ENCODE peak calls at places on chromosome 5, in five cellular contexts. Z, E, M, G and K are unnamed samples. For H3K27me3, the result is how much of the 10 kb centered on the place peaks cover.

GRCh38 chr5:113118298-113118697 is 141.7 kb downstream of the DCP2 start:
- DNase-seq in Z (no peak), E (no peak), G (no peak), M (no peak), K (no peak)

GRCh38 chr5:56522972-56523371 is 289.8 kb upstream of the ANKRD55 start:
- DNase-seq in E (no peak), G (peak), Z (no peak), M (no peak), K (no peak)

GRCh38 chr5:137752873-137753226 is 1.3 kb downstream of the HNRNPA0 start:
- DNase-seq in Z (peak), G (peak), M (no peak), E (no peak), K (no peak)

GRCh38 chr5:76082790-76083554 is at the start of gene SV2C:
- DNase-seq in M (no peak), Z (no peak), E (no peak), G (no peak), K (no peak)

GRCh38 chr5:76175051-76175666 is 92.0 kb downstream of the SV2C start:
- DNase-seq in M (peak), G (peak), E (peak), Z (peak), K (peak)

GRCh38 chr5:160096178-160096577 is 23.1 kb downstream of the PWWP2A start:
- DNase-seq in Z (no peak), E (no peak), G (no peak), M (no peak), K (no peak)

GRCh38 chr5:127440831-127441230 is 76.6 kb upstream of the PRRC1 start:
- DNase-seq in G (no peak), M (peak), E (no peak), Z (no peak), K (no peak)

GRCh38 chr5:51860532-51861018 is 477.3 kb downstream of the ISL1 start:
- DNase-seq in Z (no peak), M (no peak), G (no peak), E (no peak), K (no peak)

GRCh38 chr5:140128376-140128775 is 2.6 kb downstream of the IGIP start:
- DNase-seq in G (no peak), E (no peak), M (no peak), Z (no peak), K (no peak)

GRCh38 chr5:169893586-169893985 is 86.7 kb downstream of the INSYN2B start:
- DNase-seq in M (no peak), Z (no peak), E (no peak), G (no peak), K (no peak)

GRCh38 chr5:32865475-32865874 is 154.4 kb downstream of the NPR3 start:
- DNase-seq in G (no peak), M (no peak), E (no peak), Z (no peak), K (no peak)

GRCh38 chr5:113050606-113051391 is 74.2 kb downstream of the DCP2 start:
- DNase-seq in Z (no peak), M (peak), E (no peak), G (peak), K (no peak)

GRCh38 chr5:126707080-126707479 is 69.9 kb upstream of the LMNB1 start:
- DNase-seq in G (no peak), M (no peak), E (no peak), Z (no peak), K (no peak)

GRCh38 chr5:54243483-54244080 is 66.8 kb downstream of the ARL15 start:
- DNase-seq in M (peak), G (peak), E (no peak), Z (no peak), K (no peak)

GRCh38 chr5:124872615-124873014 is 126.2 kb upstream of the ZNF608 start:
- DNase-seq in E (no peak), G (no peak), M (no peak), Z (no peak), K (no peak)

GRCh38 chr5:140140435-140140834 is 14.7 kb downstream of the IGIP start:
- DNase-seq in M (no peak), G (no peak), E (no peak), Z (peak), K (no peak)

GRCh38 chr5:33558489-33558888 is 117.7 kb downstream of the TARS1 start:
- DNase-seq in M (no peak), Z (no peak), G (peak), E (no peak), K (no peak)

GRCh38 chr5:124961517-124961916 is 215.1 kb upstream of the ZNF608 start:
- DNase-seq in Z (no peak), G (no peak), E (no peak), M (no peak), K (no peak)

GRCh38 chr5:178287091-178287790 is 54.6 kb upstream of the PHYKPL start:
- DNase-seq in Z (no peak), E (no peak), G (no peak), M (no peak), K (no peak)

GRCh38 chr5:178289438-178289837 is 56.8 kb upstream of the PHYKPL start:
- DNase-seq in Z (no peak), G (no peak), E (no peak), M (no peak), K (no peak)

GRCh38 chr5:178290376-178290775 is 57.8 kb upstream of the PHYKPL start:
- DNase-seq in G (no peak), E (no peak), M (no peak), Z (no peak), K (no peak)

GRCh38 chr5:178287791-178288105 is 55.1 kb upstream of the PHYKPL start:
- DNase-seq in G (no peak), Z (no peak), M (no peak), E (no peak), K (no peak)

GRCh38 chr5:178288373-178289368 is 56.1 kb upstream of the PHYKPL start:
- DNase-seq in Z (no peak), E (no peak), M (peak), G (no peak), K (no peak)
- H3K27me3 ChIP-seq in Z (under half), E (under half), M (under half), G (under half), K (under half)

DNA sequence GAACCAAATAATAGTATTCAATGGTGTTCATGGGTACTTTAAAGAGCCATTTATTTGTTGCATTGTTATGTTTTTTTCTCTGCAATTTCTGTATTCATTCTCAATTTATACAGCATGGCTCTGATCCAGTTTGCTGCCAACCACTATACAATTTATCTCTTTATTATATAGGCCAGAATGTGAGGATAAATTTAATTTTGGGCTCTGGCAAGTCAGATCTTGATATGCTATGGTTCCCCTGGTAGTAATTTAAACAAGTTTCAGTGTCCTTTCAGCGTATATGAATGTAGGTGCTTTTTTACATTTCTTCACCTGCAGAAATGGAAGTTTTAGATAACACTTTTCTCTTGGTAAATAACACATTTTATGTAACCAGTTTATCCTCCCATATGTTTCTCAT is 1118.0 kb upstream of the SEMA6A start:
- DNase-seq in Z (no peak), M (no peak), G (no peak), E (no peak), K (no peak)
- TF ChIP-seq CTCF in Z (no peak), M (no peak), G (no peak), E (no peak), K (no peak)

GRCh38 chr5:601771-602465 is 10.2 kb upstream of the CEP72 start:
- DNase-seq in G (no peak), Z (no peak), M (no peak), E (peak), K (no peak)
- H3K27me3 ChIP-seq in G (under half), Z (under half), M (under half), E (under half), K (under half)

DNA sequence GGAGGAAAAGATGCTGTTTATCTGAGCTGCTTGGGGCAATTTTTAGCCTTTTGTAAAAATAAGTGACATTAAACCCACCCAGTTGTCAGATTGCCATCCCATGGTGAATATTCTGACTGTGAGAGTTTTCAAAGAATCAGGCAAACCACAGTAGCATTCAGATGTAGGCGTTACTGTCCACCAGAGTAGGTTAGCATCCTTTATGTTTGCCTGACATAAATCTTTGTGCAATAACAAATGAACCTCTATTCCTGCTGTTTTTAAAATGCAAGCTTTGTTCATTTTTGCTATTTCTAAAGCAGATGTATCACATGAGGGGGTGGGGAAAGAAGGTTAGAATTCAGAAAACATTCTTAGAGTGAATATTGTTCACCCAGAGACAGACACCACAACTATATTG is 427.8 kb downstream of the CDH9 start:
- DNase-seq in G (no peak), M (no peak), E (no peak), Z (no peak), K (no peak)
- TF ChIP-seq CTCF in G (no peak), M (no peak), E (no peak), Z (no peak), K (no peak)

GRCh38 chr5:31730139-31730538 is 91.2 kb downstream of the PDZD2 start:
- DNase-seq in Z (no peak), G (no peak), E (no peak), M (no peak), K (no peak)
- H3K27me3 ChIP-seq in Z (under half), G (under half), E (under half), M (under half), K (under half)

GRCh38 chr5:142767925-142768324 is 2.3 kb upstream of the ARHGAP26 start:
- DNase-seq in Z (no peak), M (no peak), E (no peak), G (no peak), K (no peak)

GRCh38 chr5:142769251-142769792 is 855 bp upstream of the ARHGAP26 start:
- DNase-seq in G (no peak), Z (no peak), M (peak), E (no peak), K (no peak)

GRCh38 chr5:142770650-142771609 is 753 bp downstream of the ARHGAP26 start:
- DNase-seq in G (peak), Z (peak), E (peak), M (peak), K (no peak)

GRCh38 chr5:142772766-142773293 is 2.7 kb downstream of the ARHGAP26 start:
- DNase-seq in Z (no peak), M (no peak), E (no peak), G (no peak), K (no peak)

GRCh38 chr5:142769793-142770649 is at the start of gene ARHGAP26:
- DNase-seq in M (peak), E (peak), Z (peak), G (peak), K (peak)
- TF ChIP-seq CTCF in M (peak), E (peak), Z (peak), G (peak), K (peak)

DNA sequence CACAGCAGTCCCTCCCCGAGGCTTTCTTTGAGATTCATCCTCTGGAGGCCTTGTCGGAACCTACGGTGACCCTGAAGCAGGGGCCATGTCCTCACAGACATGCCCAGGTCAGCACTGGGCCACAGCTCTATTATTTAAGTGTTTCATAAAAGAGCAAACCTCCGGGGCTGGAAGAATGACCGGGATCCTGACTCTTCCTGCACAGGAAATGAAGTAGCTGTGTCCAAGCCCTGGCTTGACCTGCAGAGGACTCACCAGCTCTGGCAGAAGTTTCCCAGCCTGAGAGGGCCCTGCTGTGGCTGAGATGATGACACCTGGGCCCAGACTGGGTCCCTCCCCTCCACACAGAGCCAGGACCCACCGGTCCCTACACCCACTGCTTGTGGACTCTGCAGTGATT is 72.3 kb downstream of the PCDH1 start:
- DNase-seq in M (no peak), G (no peak), E (no peak), Z (no peak), K (no peak)
- H3K27me3 ChIP-seq in M (under half), G (under half), E (under half), Z (under half), K (under half)

GRCh38 chr5:100826133-100826532 is 76.9 kb downstream of the ST8SIA4 start:
- DNase-seq in M (no peak), Z (no peak), G (peak), E (no peak), K (no peak)
- TF ChIP-seq CTCF in M (no peak), Z (no peak), G (no peak), E (no peak), K (no peak)

DNA sequence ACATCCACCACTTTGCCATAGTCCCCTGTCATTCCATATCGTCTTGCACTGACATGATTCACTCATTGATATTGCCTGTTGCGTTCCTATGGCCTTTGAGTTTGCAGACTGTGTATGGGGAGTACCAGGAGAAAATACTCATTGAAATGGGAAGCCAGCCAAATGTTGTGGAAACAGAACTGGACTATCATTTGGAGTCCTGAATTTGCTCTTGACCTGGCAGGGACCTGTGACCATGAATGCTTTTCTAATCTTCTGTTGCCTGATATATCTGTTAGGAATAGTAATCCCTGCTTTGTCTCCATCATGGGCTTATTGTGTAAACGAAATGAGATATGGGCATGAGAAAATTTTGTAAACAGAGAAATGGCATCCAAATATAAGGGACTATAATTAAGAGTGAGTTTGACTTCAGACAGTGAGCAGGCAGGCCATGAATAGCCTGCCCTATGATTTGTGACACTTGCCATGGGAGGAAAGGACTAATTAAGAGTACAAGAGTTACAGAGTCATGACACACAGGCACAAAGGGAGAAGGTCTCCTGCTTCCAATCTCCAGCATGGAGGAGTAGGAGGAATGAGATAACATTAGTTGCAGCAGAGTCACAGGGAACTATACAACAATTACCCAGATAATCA is 572.9 kb upstream of the SGCD start:
- DNase-seq in M (no peak), E (no peak), G (no peak), Z (no peak), K (no peak)
- H3K27me3 ChIP-seq in M (under half), E (under half), G (under half), Z (under half), K (under half)

GRCh38 chr5:59346514-59346913 is 547.0 kb downstream of the PDE4D start:
- DNase-seq in G (no peak), E (no peak), M (no peak), Z (no peak), K (no peak)

GRCh38 chr5:59346987-59347386 is 546.5 kb downstream of the PDE4D start:
- DNase-seq in Z (no peak), M (no peak), E (no peak), G (peak), K (no peak)

GRCh38 chr5:59351076-59351794 is 542.3 kb downstream of the PDE4D start:
- DNase-seq in M (no peak), G (peak), E (no peak), Z (no peak), K (no peak)

GRCh38 chr5:59348189-59348588 is 545.3 kb downstream of the PDE4D start:
- DNase-seq in G (no peak), M (no peak), Z (no peak), E (no peak), K (no peak)
- TF ChIP-seq CTCF in G (no peak), M (peak), Z (no peak), E (peak), K (no peak)